ENCODE peak calls at places on chromosomes 11 and 22, in six cellular contexts. W, U, V, B, R and Q are unnamed samples.

GRCh38 chr11:62242021-62242420 is at the start of gene SCGB1D2:
- DNase-seq in V (no peak), B (no peak), U (no peak), W (peak), R (peak), Q (peak)

GRCh38 chr11:116731821-116732739 is 40.7 kb downstream of the BUD13 start:
- DNase-seq in W (no peak), B (no peak), U (no peak), R (no peak), V (no peak), Q (no peak)

GRCh38 chr11:17077240-17077519 is 287 bp downstream of the RPS13 start:
- DNase-seq in W (no peak), R (no peak), U (no peak), B (no peak), V (no peak), Q (no peak)

GRCh38 chr22:23058481-23059336 is 11.6 kb upstream of the GNAZ start:
- DNase-seq in W (no peak), U (no peak), R (no peak), V (peak), B (peak), Q (peak)

GRCh38 chr11:7462706-7463105 is 22.6 kb upstream of the OLFML1 start:
- DNase-seq in W (no peak), R (no peak), V (no peak), U (no peak), B (no peak), Q (no peak)

GRCh38 chr11:125141686-125142535 is 22.6 kb upstream of the PKNOX2 start:
- DNase-seq in R (peak), W (peak), B (peak), U (no peak), V (peak), Q (peak)

GRCh38 chr11:118263694-118264567 is at the start of gene MPZL2:
- DNase-seq in U (no peak), R (peak), B (peak), W (peak), V (no peak), Q (peak)

GRCh38 chr11:130474637-130475400 is 26.4 kb downstream of the ADAMTS15 start:
- DNase-seq in W (no peak), B (no peak), V (no peak), R (no peak), U (no peak), Q (no peak)

GRCh38 chr11:116851631-116852030 is 14.2 kb upstream of the APOA1 start:
- DNase-seq in W (no peak), V (peak), B (no peak), U (no peak), R (no peak), Q (no peak)

GRCh38 chr11:12266943-12267342 is 110.4 kb upstream of the PARVA start:
- DNase-seq in W (no peak), B (no peak), V (no peak), R (no peak), U (no peak), Q (no peak)

GRCh38 chr11:108609681-108610080 is 16.1 kb upstream of the EXPH5 start:
- DNase-seq in R (no peak), V (no peak), W (no peak), B (no peak), U (no peak), Q (no peak)

GRCh38 chr11:662689-663274 is 25.7 kb downstream of the DRD4 start:
- DNase-seq in B (peak), W (peak), U (no peak), R (peak), V (peak), Q (peak)

GRCh38 chr22:50304528-50305392 is 2.7 kb downstream of the PLXNB2 start:
- DNase-seq in U (no peak), R (peak), W (no peak), B (peak), V (no peak), Q (no peak)

GRCh38 chr22:17780116-17780740 is 6.0 kb upstream of the BID start:
- DNase-seq in W (no peak), V (no peak), R (no peak), B (no peak), U (no peak), Q (no peak)

GRCh38 chr11:73783483-73784020 is 4.1 kb upstream of the MRPL48 start:
- DNase-seq in V (no peak), W (no peak), B (no peak), R (no peak), U (no peak), Q (no peak)

GRCh38 chr11:73784080-73784634 is 3.5 kb upstream of the MRPL48 start:
- DNase-seq in B (no peak), V (no peak), U (no peak), R (no peak), W (no peak), Q (no peak)

GRCh38 chr11:73784734-73785133 is 2.9 kb upstream of the MRPL48 start:
- DNase-seq in W (no peak), R (no peak), B (no peak), V (no peak), U (no peak), Q (no peak)

GRCh38 chr11:73781303-73781702 is 6.4 kb upstream of the MRPL48 start:
- DNase-seq in U (no peak), W (no peak), R (no peak), B (no peak), V (no peak), Q (no peak)

DNA sequence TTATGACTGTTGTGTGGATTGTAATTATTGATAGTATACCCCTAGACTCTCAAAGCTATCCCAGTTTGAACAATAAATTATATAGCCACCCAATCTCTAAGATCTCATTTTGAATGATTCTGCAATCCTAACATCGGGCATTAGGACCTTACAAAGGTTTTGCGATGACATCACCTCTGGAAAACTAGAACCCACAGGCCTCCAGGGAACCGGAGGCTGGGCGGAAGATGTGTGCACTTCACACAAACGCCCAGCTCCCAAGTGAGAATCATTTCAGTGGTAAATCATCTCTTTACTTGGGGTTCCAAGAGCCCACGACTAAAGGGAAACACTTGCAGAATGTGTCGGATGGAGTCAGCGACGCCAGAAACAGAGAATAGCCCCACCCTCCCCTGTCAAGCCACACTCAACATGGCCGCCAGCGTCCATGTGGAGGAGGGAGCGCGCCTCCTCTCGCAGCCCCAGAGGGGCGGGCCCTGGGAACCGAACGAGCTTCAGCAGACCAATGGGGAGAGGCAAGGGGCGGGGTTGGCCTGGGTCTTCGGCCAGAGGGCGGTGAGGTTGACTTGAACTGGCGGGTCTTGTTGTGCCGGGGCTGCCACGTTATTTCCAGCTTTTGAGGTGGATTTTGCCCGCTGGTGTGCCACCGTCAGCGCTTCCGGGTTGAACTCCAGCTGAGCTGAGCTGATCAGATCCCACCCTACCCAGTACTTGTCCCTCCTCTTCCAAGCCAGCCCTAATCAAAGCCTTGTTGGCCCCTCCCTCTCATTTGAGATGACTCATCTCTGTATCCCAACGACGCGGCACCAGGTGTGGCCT is 8.4 kb upstream of the MRPL48 start:
- DNase-seq in B (peak), R (peak), U (peak), V (peak), W (peak), Q (peak)
- TF ChIP-seq POLR2A in B (no peak), R (peak), U (peak), V (peak), W (no peak), Q (no peak)

GRCh38 chr11:65851083-65851579 is 6.8 kb downstream of the CFL1 start:
- DNase-seq in B (no peak), W (no peak), U (no peak), R (no peak), V (no peak), Q (no peak)
- TF ChIP-seq CTCF in B (no peak), W (no peak), U (peak), R (peak), V (peak), Q (no peak)

GRCh38 chr22:46891382-46891951 is 129.0 kb downstream of the TBC1D22A start:
- DNase-seq in U (no peak), W (no peak), B (no peak), R (no peak), V (peak), Q (peak)
- H3K4me3 ChIP-seq in U (no peak), W (no peak), B (no peak), R (no peak), V (no peak), Q (no peak)

GRCh38 chr22:38051261-38051660 is 5.9 kb upstream of the PICK1 start:
- DNase-seq in V (no peak), W (no peak), R (no peak), U (no peak), B (no peak), Q (no peak)

GRCh38 chr22:38062782-38063181 is 5.6 kb downstream of the PICK1 start:
- DNase-seq in R (no peak), W (no peak), U (no peak), V (peak), B (no peak), Q (peak)

GRCh38 chr22:38051900-38052862 is 5.0 kb upstream of the PICK1 start:
- DNase-seq in R (peak), B (peak), V (peak), U (no peak), W (peak), Q (peak)

GRCh38 chr22:38056969-38057841 is at the start of gene PICK1:
- DNase-seq in R (peak), W (peak), V (peak), B (peak), U (peak), Q (peak)
- TF ChIP-seq POLR2A in R (peak), W (no peak), V (peak), B (no peak), U (peak), Q (no peak)

GRCh38 chr22:25706197-25706596 is 35.8 kb upstream of the MYO18B start:
- DNase-seq in R (no peak), B (no peak), U (no peak), V (no peak), W (no peak), Q (no peak)

GRCh38 chr22:25712661-25713400 is 29.2 kb upstream of the MYO18B start:
- DNase-seq in B (no peak), U (no peak), R (no peak), W (no peak), V (no peak), Q (no peak)

GRCh38 chr22:25710501-25710900 is 31.5 kb upstream of the MYO18B start:
- DNase-seq in B (no peak), R (no peak), W (no peak), U (no peak), V (no peak), Q (no peak)

GRCh38 chr22:25711491-25711890 is 30.5 kb upstream of the MYO18B start:
- DNase-seq in V (no peak), W (no peak), U (no peak), R (no peak), B (no peak), Q (no peak)

GRCh38 chr22:25709758-25710157 is 32.2 kb upstream of the MYO18B start:
- DNase-seq in B (no peak), R (no peak), V (no peak), W (no peak), U (no peak), Q (no peak)
- TF ChIP-seq CTCF in B (no peak), R (no peak), V (no peak), W (no peak), U (no peak), Q (no peak)

DNA sequence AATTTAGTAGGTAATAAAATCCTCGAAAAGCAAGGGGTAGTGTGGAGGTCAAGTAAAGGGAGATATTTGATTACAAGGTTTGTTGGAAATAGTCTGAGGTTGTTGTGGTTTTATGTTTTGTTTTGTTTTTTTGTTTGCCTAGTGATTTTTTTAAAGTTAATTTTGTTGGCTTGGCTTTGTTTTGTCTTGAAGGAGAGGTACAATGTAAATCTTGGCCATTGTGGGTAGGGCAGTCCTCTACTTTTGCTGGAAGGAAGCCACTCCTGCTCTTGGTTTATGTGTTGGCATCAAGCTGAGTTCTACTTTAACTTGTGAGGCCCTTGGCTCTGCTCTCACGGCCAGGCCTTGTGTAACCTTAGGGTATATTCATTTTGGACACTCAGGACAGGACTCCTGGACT is 3.2 kb downstream of the AMOTL1 start:
- DNase-seq in U (no peak), R (no peak), B (no peak), W (no peak), V (no peak), Q (no peak)
- H3K4me3 ChIP-seq in U (peak), R (no peak), B (no peak), W (no peak), V (no peak), Q (no peak)

GRCh38 chr11:64341851-64342791 is 2.1 kb downstream of the CCDC88B start:
- DNase-seq in U (no peak), R (peak), V (peak), W (peak), B (peak), Q (peak)
- TF ChIP-seq POLR2A in U (peak), R (peak), V (peak), W (no peak), B (peak), Q (no peak)

GRCh38 chr11:46916669-46917108 is 1.7 kb downstream of the LRP4 start:
- DNase-seq in U (no peak), V (no peak), R (peak), W (peak), B (peak), Q (peak)
- TF ChIP-seq CTCF in U (peak), V (no peak), R (peak), W (no peak), B (no peak), Q (no peak)